ENCODE peak calls at places on chromosomes 4 and X, in nine cellular contexts. E, K, S, B, T, N, Q, L and Y are unnamed samples.

GRCh38 chr4:147777456-147778091 is 45.7 kb downstream of the ARHGAP10 start:
- DNase-seq in N (no peak), E (no peak), Q (no peak), B (no peak), K (no peak), L (no peak), T (no peak), S (peak), Y (peak)

GRCh38 chr4:140724780-140725179 is 31.4 kb downstream of the TBC1D9 start:
- DNase-seq in Q (no peak), S (no peak), B (no peak), N (no peak), E (no peak), K (no peak), T (no peak), L (peak), Y (no peak)

GRCh38 chrX:45849261-45849660 is 648.6 kb upstream of the DIPK2B start:
- DNase-seq in K (no peak), N (peak), L (peak), T (no peak), E (peak), Q (no peak), S (peak), B (peak), Y (peak)

GRCh38 chr4:1418494-1419285 is 12.4 kb upstream of the NKX1-1 start:
- DNase-seq in Q (no peak), N (no peak), B (no peak), E (peak), S (no peak), K (no peak), L (no peak), T (no peak), Y (no peak)

GRCh38 chrX:115147220-115147619 is 42.0 kb upstream of the RBMXL3 start:
- DNase-seq in K (no peak), S (peak), Q (no peak), L (peak), E (no peak), N (peak), B (no peak), T (no peak), Y (peak)

GRCh38 chr4:21596521-21596920 is 352.1 kb downstream of the KCNIP4 start:
- DNase-seq in N (peak), E (no peak), T (no peak), B (no peak), Q (no peak), K (no peak), S (no peak), L (peak), Y (no peak)

GRCh38 chr4:24853142-24853541 is 57.8 kb downstream of the SOD3 start:
- DNase-seq in K (no peak), T (no peak), N (no peak), L (peak), E (no peak), Q (no peak), S (no peak), B (no peak), Y (no peak)

GRCh38 chr4:151786158-151786495 is 25.3 kb upstream of the GATB start:
- DNase-seq in T (no peak), N (no peak), Q (no peak), B (no peak), K (no peak), L (no peak), S (no peak), E (no peak), Y (no peak)

GRCh38 chr4:110049951-110050925 is 137.6 kb downstream of the EGF start:
- DNase-seq in Q (peak), B (peak), L (peak), K (peak), N (peak), S (peak), E (peak), T (peak), Y (peak)

GRCh38 chr4:57676394-57676793 is 566.2 kb upstream of the IGFBP7 start:
- DNase-seq in Q (no peak), N (no peak), B (no peak), T (no peak), E (no peak), K (no peak), L (no peak), S (no peak), Y (no peak)

GRCh38 chr4:169029947-169030346 is 19.9 kb upstream of the CBR4 start:
- DNase-seq in T (no peak), B (no peak), K (no peak), Q (no peak), E (no peak), L (no peak), N (no peak), S (no peak), Y (no peak)

GRCh38 chr4:39576268-39576667 is 49.0 kb upstream of the UGDH start:
- DNase-seq in T (no peak), L (no peak), K (no peak), B (no peak), N (no peak), E (no peak), Q (no peak), S (no peak), Y (no peak)

GRCh38 chr4:6221296-6221850 is 21.0 kb upstream of the JAKMIP1 start:
- DNase-seq in B (no peak), E (no peak), S (no peak), Q (no peak), T (no peak), K (no peak), N (peak), L (no peak), Y (no peak)

GRCh38 chr4:43875655-43876054 is 573.0 kb downstream of the KCTD8 start:
- DNase-seq in B (no peak), L (no peak), K (no peak), S (no peak), N (no peak), E (peak), Q (no peak), T (no peak), Y (no peak)

GRCh38 chr4:183140911-183141320 is 41.9 kb downstream of the WWC2 start:
- DNase-seq in K (no peak), N (no peak), T (no peak), S (peak), B (peak), L (peak), Q (no peak), E (no peak), Y (peak)

GRCh38 chrX:120310861-120311631 is at the start of gene TMEM255A:
- DNase-seq in K (no peak), T (no peak), E (peak), S (no peak), N (peak), Q (no peak), B (no peak), L (no peak), Y (no peak)

GRCh38 chrX:17278961-17279360 is 96.0 kb upstream of the NHS start:
- DNase-seq in Q (no peak), E (no peak), N (no peak), S (no peak), L (no peak), T (no peak), K (no peak), B (no peak), Y (no peak)

GRCh38 chrX:37800762-37801161 is 20.9 kb downstream of the CYBB start:
- DNase-seq in Q (no peak), S (no peak), K (no peak), N (no peak), T (no peak), E (no peak), B (no peak), L (peak), Y (no peak)

GRCh38 chrX:16087081-16087480 is 36.3 kb upstream of the GRPR start:
- DNase-seq in E (no peak), L (peak), S (no peak), Q (no peak), K (no peak), T (no peak), B (no peak), N (no peak), Y (no peak)

GRCh38 chr4:65668201-65669007 is 1.9 kb downstream of the EPHA5 start:
- DNase-seq in E (no peak), Q (no peak), K (no peak), T (peak), B (no peak), L (peak), N (no peak), S (no peak), Y (no peak)

GRCh38 chrX:65072590-65072989 is 96.3 kb upstream of the ZC4H2 start:
- DNase-seq in T (no peak), B (no peak), E (no peak), Q (no peak), S (no peak), K (no peak), N (no peak), L (no peak), Y (no peak)